ENCODE peak calls at places on chromosomes 13 and 19, in five cellular contexts. K, C, I, V and M are unnamed samples.

GRCh38 chr13:98026457-98026857 is 73.0 kb downstream of the IPO5 start:
- DNase-seq in K (no peak), V (no peak), C (no peak), I (no peak), M (no peak)

GRCh38 chr19:2149980-2150793 is 1.2 kb downstream of the AP3D1 start:
- DNase-seq in K (no peak), V (peak; percentile 11), I (no peak), C (no peak), M (no peak)

GRCh38 chr13:80955487-80955886 is 614.6 kb upstream of the SPRY2 start:
- DNase-seq in V (peak; percentile 12), I (no peak), C (no peak), K (no peak), M (no peak)

GRCh38 chr13:38693641-38694040 is 6.8 kb downstream of the FREM2 start:
- DNase-seq in K (no peak), C (no peak), V (no peak), I (no peak), M (no peak)

GRCh38 chr19:55809381-55810058 is 22.3 kb downstream of the NLRP11 start:
- DNase-seq in I (peak; percentile 17), C (peak; percentile 26), K (peak; percentile 27), V (peak; percentile 80), M (peak; percentile 35)

GRCh38 chr13:60009300-60010248 is 154.2 kb downstream of the DIAPH3 start:
- DNase-seq in I (no peak), C (no peak), V (no peak), K (no peak), M (no peak)

GRCh38 chr13:51848674-51849073 is 3.7 kb upstream of the TMEM272 start:
- DNase-seq in C (no peak), V (peak; percentile 74), I (no peak), K (no peak), M (peak; percentile 5)

GRCh38 chr19:45505151-45505995 is 1.9 kb upstream of the VASP start:
- DNase-seq in V (no peak), K (no peak), I (no peak), C (no peak), M (no peak)

GRCh38 chr13:20182231-20182846 is 10.4 kb downstream of the GJB2 start:
- DNase-seq in V (peak; percentile 86), I (no peak), C (no peak), K (no peak), M (peak; percentile 35)

GRCh38 chr13:76792680-76793334 is 93.4 kb downstream of the KCTD12 start:
- DNase-seq in V (peak; percentile 43), I (no peak), C (no peak), K (no peak), M (peak; percentile 11)

GRCh38 chr19:2084993-2085720 is 11.0 kb downstream of the MOB3A start:
- DNase-seq in K (peak; percentile 65), C (no peak), V (peak; percentile 59), I (peak; percentile 64), M (no peak)

GRCh38 chr13:99959538-99960230 is 11.9 kb downstream of the ZIC5 start:
- DNase-seq in V (no peak), K (no peak), I (no peak), C (no peak), M (no peak)

GRCh38 chr19:54254195-54254906 is 2.7 kb downstream of the LILRB5 start:
- DNase-seq in V (no peak), K (no peak), I (no peak), C (no peak), M (no peak)

GRCh38 chr13:30266751-30267150 is 40.6 kb downstream of the KATNAL1 start:
- DNase-seq in C (no peak), V (no peak), K (no peak), I (no peak), M (no peak)

GRCh38 chr13:86020350-86021002 is 221.3 kb upstream of the SLITRK6 start:
- DNase-seq in V (peak; percentile 25), K (no peak), I (no peak), C (no peak), M (no peak)

GRCh38 chr19:6752257-6753177 is 13.0 kb downstream of the TRIP10 start:
- DNase-seq in C (peak; percentile 47), I (no peak), V (no peak), K (no peak), M (no peak)

GRCh38 chr13:48527955-48528354 is 4.9 kb downstream of the RCBTB2 start:
- DNase-seq in V (no peak), I (no peak), C (no peak), K (no peak), M (no peak)

GRCh38 chr13:91664036-91664435 is 265.6 kb downstream of the GPC5 start:
- DNase-seq in C (no peak), K (no peak), I (no peak), V (peak; percentile 1), M (no peak)

GRCh38 chr13:113904411-113904810 is 40.5 kb upstream of the GAS6 start:
- DNase-seq in I (peak; percentile 64), K (peak; percentile 53), C (no peak), V (peak; percentile 37), M (no peak)
- TF ChIP-seq CTCF in I (peak; percentile 84), K (peak; percentile 74), C (peak; percentile 32), V (peak; percentile 54), M (peak; percentile 8)

GRCh38 chr13:23966691-23967615 is 69.7 kb upstream of the C1QTNF9B start:
- DNase-seq in V (peak; percentile 37), I (no peak), C (no peak), K (no peak), M (no peak)

GRCh38 chr13:23966221-23966690 is 69.0 kb upstream of the C1QTNF9B start:
- DNase-seq in C (no peak), I (no peak), K (no peak), V (no peak), M (no peak)

GRCh38 chr13:23965346-23965745 is 68.0 kb upstream of the C1QTNF9B start:
- DNase-seq in I (no peak), C (no peak), V (no peak), K (no peak), M (no peak)

GRCh38 chr13:23963184-23963931 is 66.1 kb upstream of the C1QTNF9B start:
- DNase-seq in V (no peak), C (no peak), I (no peak), K (no peak), M (no peak)

GRCh38 chr13:23963947-23964346 is 66.6 kb upstream of the C1QTNF9B start:
- DNase-seq in C (no peak), I (no peak), V (peak; percentile 48), K (no peak), M (no peak)
- H3K4me3 ChIP-seq in C (no peak overlapping the region), I (no peak overlapping the region), V (no peak overlapping the region), K (no peak overlapping the region), M (no peak overlapping the region)

DNA sequence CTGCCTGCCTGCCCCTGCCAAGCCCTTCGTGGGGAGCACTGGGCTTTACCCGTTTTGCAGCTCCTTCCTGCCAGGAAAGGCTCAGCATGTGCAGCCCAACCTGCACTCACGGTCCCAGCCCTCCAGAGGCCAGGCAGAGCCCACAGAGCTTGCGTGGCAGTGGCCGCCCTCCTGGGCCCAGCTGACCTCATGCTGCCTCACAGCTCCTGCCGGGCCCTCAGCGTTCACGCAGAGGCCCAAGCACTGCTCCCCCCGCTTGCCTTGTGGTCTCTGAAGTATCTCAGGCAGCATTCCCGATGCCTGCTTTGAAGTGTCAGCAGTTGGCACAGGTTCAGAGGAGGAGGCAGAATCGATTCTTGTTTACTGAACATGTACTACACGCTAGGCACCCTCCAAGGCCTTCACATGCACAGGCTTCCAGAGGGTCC is 32.5 kb downstream of the CAPN12 start:
- DNase-seq in K (peak; percentile 57), C (peak; percentile 62), V (no peak), I (no peak), M (peak; percentile 84)
- TF ChIP-seq CTCF in K (no peak), C (no peak), V (no peak), I (no peak), M (peak; percentile 48)

GRCh38 chr19:50550594-50550966 is 17.7 kb downstream of the LRRC4B start:
- DNase-seq in I (no peak), K (no peak), V (no peak), C (no peak), M (no peak)
- H3K4me3 ChIP-seq in I (peak overlapping the region; percentile 41), K (peak overlapping the region; percentile 22), V (no peak overlapping the region), C (no peak overlapping the region), M (no peak overlapping the region)